ENCODE peak calls at places on chromosome 9, in nine cellular contexts. One of them, this sample, is unnamed.

GRCh38 chr9:97411789-97412627 is at the start of gene TDRD7:
- DNase-seq in thoracic aorta: peak; percentile 36
- DNase-seq in astrocyte: peak; percentile 17
- DNase-seq in endodermal cell: peak; percentile 91
- DNase-seq in pancreas: peak; percentile 98
- DNase-seq in neuronal stem cell: peak; percentile 71
- DNase-seq in upper lobe of right lung: peak; percentile 95
- DNase-seq in aorta: peak; percentile 97
- DNase-seq in ovary: peak; percentile 94
- DNase-seq in this sample: peak; percentile 54

GRCh38 chr9:98949565-98949964 is 5.9 kb downstream of the COL15A1 start:
- DNase-seq in aorta: no peak
- DNase-seq in thoracic aorta: no peak
- DNase-seq in ovary: no peak
- DNase-seq in astrocyte: no peak
- DNase-seq in neuronal stem cell: no peak
- DNase-seq in pancreas: no peak
- DNase-seq in endodermal cell: no peak
- DNase-seq in upper lobe of right lung: no peak
- DNase-seq in this sample: no peak

GRCh38 chr9:100063185-100063584 is 35.6 kb downstream of the ERP44 start:
- DNase-seq in upper lobe of right lung: no peak
- DNase-seq in neuronal stem cell: no peak
- DNase-seq in astrocyte: no peak
- DNase-seq in pancreas: no peak
- DNase-seq in thoracic aorta: no peak
- DNase-seq in ovary: no peak
- DNase-seq in endodermal cell: peak; percentile 43
- DNase-seq in aorta: no peak
- DNase-seq in this sample: no peak

GRCh38 chr9:129173296-129174101 is 4.6 kb downstream of the IER5L start:
- DNase-seq in ovary: peak; percentile 56
- DNase-seq in endodermal cell: no peak
- DNase-seq in aorta: no peak
- DNase-seq in astrocyte: no peak
- DNase-seq in neuronal stem cell: no peak
- DNase-seq in pancreas: no peak
- DNase-seq in upper lobe of right lung: no peak
- DNase-seq in thoracic aorta: no peak
- DNase-seq in this sample: no peak

GRCh38 chr9:16417101-16417500 is 453.4 kb downstream of the BNC2 start:
- DNase-seq in aorta: no peak
- DNase-seq in endodermal cell: no peak
- DNase-seq in ovary: no peak
- DNase-seq in upper lobe of right lung: no peak
- DNase-seq in pancreas: no peak
- DNase-seq in thoracic aorta: no peak
- DNase-seq in neuronal stem cell: no peak
- DNase-seq in astrocyte: peak; percentile 95
- DNase-seq in this sample: no peak

GRCh38 chr9:136538599-136539426 is 7.0 kb downstream of the NOTCH1 start:
- DNase-seq in ovary: no peak
- DNase-seq in endodermal cell: no peak
- DNase-seq in thoracic aorta: no peak
- DNase-seq in astrocyte: no peak
- DNase-seq in upper lobe of right lung: no peak
- DNase-seq in aorta: no peak
- DNase-seq in pancreas: no peak
- DNase-seq in neuronal stem cell: no peak
- DNase-seq in this sample: no peak

GRCh38 chr9:14768561-14769234 is 46.2 kb upstream of the CER1 start:
- DNase-seq in neuronal stem cell: peak; percentile 63
- DNase-seq in thoracic aorta: no peak
- DNase-seq in aorta: no peak
- DNase-seq in astrocyte: peak; percentile 13
- DNase-seq in pancreas: no peak
- DNase-seq in ovary: no peak
- DNase-seq in upper lobe of right lung: no peak
- DNase-seq in endodermal cell: peak; percentile 69
- DNase-seq in this sample: peak; percentile 38

GRCh38 chr9:133671371-133671770 is 35.2 kb downstream of the DBH start:
- DNase-seq in neuronal stem cell: no peak
- DNase-seq in upper lobe of right lung: no peak
- DNase-seq in endodermal cell: no peak
- DNase-seq in thoracic aorta: no peak
- DNase-seq in ovary: no peak
- DNase-seq in astrocyte: no peak
- DNase-seq in pancreas: no peak
- DNase-seq in aorta: no peak
- DNase-seq in this sample: no peak

DNA sequence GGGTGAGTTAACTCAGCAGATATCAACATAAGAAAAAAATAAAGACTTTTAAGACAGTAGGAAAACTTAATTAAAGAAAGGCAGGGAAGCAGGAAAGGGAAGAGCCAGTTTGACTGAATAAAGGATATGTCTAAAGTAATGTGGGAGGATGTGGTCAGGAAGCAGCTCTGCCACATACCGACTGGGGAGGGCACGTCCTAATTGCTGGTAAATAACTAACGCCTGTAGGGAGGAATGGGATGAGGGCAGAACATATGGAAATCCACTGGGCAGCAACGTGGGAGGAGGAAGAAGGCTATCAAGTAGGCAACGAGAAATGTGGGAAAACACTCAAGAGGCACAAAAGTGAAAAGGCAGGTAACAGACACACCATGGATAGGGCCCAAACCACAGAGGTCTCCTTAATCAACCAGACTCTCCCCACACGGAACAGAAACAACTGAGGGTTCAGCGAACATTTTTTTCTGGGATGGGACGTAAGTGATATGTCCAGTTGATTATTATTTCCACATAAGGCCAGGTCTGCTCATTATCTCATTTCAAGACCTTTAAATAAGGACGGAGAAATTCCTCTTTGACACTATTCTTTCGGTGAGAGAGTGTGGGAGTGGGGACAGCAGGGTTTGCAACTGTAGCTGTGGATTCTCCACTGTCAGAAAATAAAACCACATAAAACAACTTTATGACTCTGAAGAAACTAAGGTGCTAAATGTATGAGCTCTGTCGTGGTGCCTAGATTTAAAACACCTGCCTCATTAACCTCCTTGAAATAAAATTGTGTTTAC is 17.1 kb downstream of the IARS1 start:
- DNase-seq in aorta: no peak
- DNase-seq in endodermal cell: no peak
- DNase-seq in upper lobe of right lung: no peak
- DNase-seq in neuronal stem cell: no peak
- DNase-seq in thoracic aorta: no peak
- DNase-seq in astrocyte: no peak
- DNase-seq in ovary: no peak
- DNase-seq in pancreas: no peak
- DNase-seq in this sample: no peak
- H3K4me3 ChIP-seq in aorta: no peak overlapping the region
- H3K4me3 ChIP-seq in endodermal cell: no peak overlapping the region
- H3K4me3 ChIP-seq in upper lobe of right lung: no peak overlapping the region
- H3K4me3 ChIP-seq in neuronal stem cell: no peak overlapping the region
- H3K4me3 ChIP-seq in thoracic aorta: no peak overlapping the region
- H3K4me3 ChIP-seq in astrocyte: no peak overlapping the region
- H3K4me3 ChIP-seq in ovary: no peak overlapping the region
- H3K4me3 ChIP-seq in pancreas: no peak overlapping the region
- H3K4me3 ChIP-seq in this sample: no peak overlapping the region

DNA sequence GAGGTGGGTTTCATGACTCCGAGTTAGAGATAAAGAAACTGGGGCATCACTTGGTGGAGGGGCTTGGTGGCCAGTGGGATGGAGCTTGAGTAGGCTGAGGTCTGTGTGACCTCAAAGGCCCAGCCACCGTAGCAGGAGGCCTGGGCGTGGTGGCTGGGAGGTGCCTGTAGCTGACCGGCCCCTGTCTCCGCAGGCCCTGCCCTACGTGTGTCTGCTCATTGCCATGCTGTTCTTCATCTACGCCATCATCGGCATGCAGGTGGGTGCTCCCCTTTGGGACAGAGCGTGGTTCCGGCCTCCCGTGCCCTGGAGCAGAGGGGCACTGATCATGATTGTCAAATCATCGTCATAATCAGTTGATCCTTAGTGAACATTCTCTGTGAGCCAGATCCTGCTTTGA is 196.2 kb downstream of the CACNA1B start:
- DNase-seq in endodermal cell: peak; percentile 30
- DNase-seq in astrocyte: no peak
- DNase-seq in ovary: no peak
- DNase-seq in aorta: peak; percentile 33
- DNase-seq in upper lobe of right lung: peak; percentile 36
- DNase-seq in pancreas: peak; percentile 17
- DNase-seq in thoracic aorta: no peak
- DNase-seq in neuronal stem cell: no peak
- DNase-seq in this sample: no peak
- H3K9me3 ChIP-seq in endodermal cell: peaks cover 21% of the 10 kb centered on the region
- H3K9me3 ChIP-seq in astrocyte: peaks cover 7% of the 10 kb centered on the region
- H3K9me3 ChIP-seq in ovary: no peaks in the 10 kb centered on the region
- H3K9me3 ChIP-seq in aorta: no peaks in the 10 kb centered on the region
- H3K9me3 ChIP-seq in upper lobe of right lung: no peaks in the 10 kb centered on the region
- H3K9me3 ChIP-seq in pancreas: no peaks in the 10 kb centered on the region
- H3K9me3 ChIP-seq in thoracic aorta: no peaks in the 10 kb centered on the region
- H3K9me3 ChIP-seq in neuronal stem cell: no peaks in the 10 kb centered on the region
- H3K9me3 ChIP-seq in this sample: no peaks in the 10 kb centered on the region

GRCh38 chr9:124779368-124780059 is 2.6 kb downstream of the OLFML2A start:
- DNase-seq in astrocyte: peak; percentile 96
- DNase-seq in aorta: peak; percentile 59
- DNase-seq in pancreas: peak; percentile 34
- DNase-seq in endodermal cell: peak; percentile 94
- DNase-seq in ovary: peak; percentile 75
- DNase-seq in upper lobe of right lung: peak; percentile 36
- DNase-seq in thoracic aorta: no peak
- DNase-seq in neuronal stem cell: no peak
- DNase-seq in this sample: no peak

GRCh38 chr9:124774131-124774978 is 2.6 kb upstream of the OLFML2A start:
- DNase-seq in ovary: peak; percentile 89
- DNase-seq in pancreas: peak; percentile 95
- DNase-seq in aorta: peak; percentile 94
- DNase-seq in endodermal cell: peak; percentile 97
- DNase-seq in upper lobe of right lung: peak; percentile 88
- DNase-seq in thoracic aorta: no peak
- DNase-seq in neuronal stem cell: peak; percentile 88
- DNase-seq in astrocyte: no peak
- DNase-seq in this sample: peak; percentile 77

GRCh38 chr9:124776613-124776951 is 351 bp upstream of the OLFML2A start:
- DNase-seq in aorta: peak; percentile 31
- DNase-seq in upper lobe of right lung: no peak
- DNase-seq in neuronal stem cell: no peak
- DNase-seq in ovary: no peak
- DNase-seq in thoracic aorta: no peak
- DNase-seq in endodermal cell: no peak
- DNase-seq in astrocyte: no peak
- DNase-seq in pancreas: no peak
- DNase-seq in this sample: no peak

GRCh38 chr9:124778575-124779367 is 1.8 kb downstream of the OLFML2A start:
- DNase-seq in neuronal stem cell: no peak
- DNase-seq in astrocyte: no peak
- DNase-seq in ovary: no peak
- DNase-seq in upper lobe of right lung: peak; percentile 31
- DNase-seq in pancreas: peak; percentile 31
- DNase-seq in thoracic aorta: no peak
- DNase-seq in aorta: peak; percentile 26
- DNase-seq in endodermal cell: peak; percentile 47
- DNase-seq in this sample: no peak

GRCh38 chr9:124776952-124777645 is at the start of gene OLFML2A:
- DNase-seq in neuronal stem cell: no peak
- DNase-seq in pancreas: peak; percentile 78
- DNase-seq in thoracic aorta: no peak
- DNase-seq in ovary: peak; percentile 65
- DNase-seq in upper lobe of right lung: peak; percentile 67
- DNase-seq in aorta: peak; percentile 79
- DNase-seq in endodermal cell: peak; percentile 87
- DNase-seq in astrocyte: no peak
- DNase-seq in this sample: no peak
- H3K27ac ChIP-seq in neuronal stem cell: no peak within 1 kb of the TSS
- H3K27ac ChIP-seq in pancreas: no peak within 1 kb of the TSS
- H3K27ac ChIP-seq in thoracic aorta: no peak within 1 kb of the TSS
- H3K27ac ChIP-seq in ovary: peak within 1 kb of the TSS; percentile 63
- H3K27ac ChIP-seq in upper lobe of right lung: peak within 1 kb of the TSS; percentile 36
- H3K27ac ChIP-seq in aorta: no peak within 1 kb of the TSS
- H3K27ac ChIP-seq in endodermal cell: no peak within 1 kb of the TSS
- H3K27ac ChIP-seq in astrocyte: no peak within 1 kb of the TSS
- H3K27ac ChIP-seq in this sample: peak within 1 kb of the TSS; percentile 90

DNA sequence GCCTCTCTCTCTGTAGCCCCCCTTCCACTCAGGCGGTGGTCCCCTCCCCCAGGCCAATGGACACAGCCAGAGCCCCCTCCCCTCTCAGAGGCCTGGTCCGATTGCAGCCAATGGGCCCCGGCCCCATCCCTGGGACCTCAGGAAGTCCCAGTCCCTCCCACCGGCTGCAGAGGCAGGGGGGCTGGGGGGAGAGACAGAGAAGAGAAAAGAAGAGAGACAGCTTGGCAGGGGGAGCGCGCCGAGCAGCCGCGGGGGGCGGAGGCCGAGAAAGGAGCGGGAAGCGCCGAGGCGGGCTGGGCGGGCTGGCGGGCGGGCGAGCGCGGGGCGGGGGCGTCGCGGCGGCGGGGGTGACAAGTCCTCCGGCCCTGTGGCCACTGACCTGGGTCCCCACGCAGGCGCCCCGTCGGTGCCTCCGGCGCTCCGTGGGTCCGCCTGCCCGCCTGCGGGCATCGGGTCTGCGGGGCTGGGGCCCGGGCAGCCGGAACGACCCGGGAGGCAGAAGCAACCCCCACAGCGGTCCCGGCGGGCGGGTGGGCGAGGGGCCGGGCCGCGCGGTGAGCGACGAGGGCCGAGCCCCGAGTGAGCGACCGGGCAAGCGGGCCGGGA is 11.8 kb downstream of the CNTFR start:
- DNase-seq in astrocyte: no peak
- DNase-seq in ovary: no peak
- DNase-seq in pancreas: no peak
- DNase-seq in aorta: no peak
- DNase-seq in upper lobe of right lung: no peak
- DNase-seq in neuronal stem cell: no peak
- DNase-seq in endodermal cell: peak; percentile 89
- DNase-seq in thoracic aorta: no peak
- DNase-seq in this sample: no peak
- H3K4me3 ChIP-seq in astrocyte: no peak overlapping the region
- H3K4me3 ChIP-seq in ovary: no peak overlapping the region
- H3K4me3 ChIP-seq in pancreas: no peak overlapping the region
- H3K4me3 ChIP-seq in aorta: no peak overlapping the region
- H3K4me3 ChIP-seq in upper lobe of right lung: no peak overlapping the region
- H3K4me3 ChIP-seq in neuronal stem cell: peak overlapping the region; percentile 63
- H3K4me3 ChIP-seq in endodermal cell: peak overlapping the region; percentile 53
- H3K4me3 ChIP-seq in thoracic aorta: peak overlapping the region; percentile 53
- H3K4me3 ChIP-seq in this sample: no peak overlapping the region

DNA sequence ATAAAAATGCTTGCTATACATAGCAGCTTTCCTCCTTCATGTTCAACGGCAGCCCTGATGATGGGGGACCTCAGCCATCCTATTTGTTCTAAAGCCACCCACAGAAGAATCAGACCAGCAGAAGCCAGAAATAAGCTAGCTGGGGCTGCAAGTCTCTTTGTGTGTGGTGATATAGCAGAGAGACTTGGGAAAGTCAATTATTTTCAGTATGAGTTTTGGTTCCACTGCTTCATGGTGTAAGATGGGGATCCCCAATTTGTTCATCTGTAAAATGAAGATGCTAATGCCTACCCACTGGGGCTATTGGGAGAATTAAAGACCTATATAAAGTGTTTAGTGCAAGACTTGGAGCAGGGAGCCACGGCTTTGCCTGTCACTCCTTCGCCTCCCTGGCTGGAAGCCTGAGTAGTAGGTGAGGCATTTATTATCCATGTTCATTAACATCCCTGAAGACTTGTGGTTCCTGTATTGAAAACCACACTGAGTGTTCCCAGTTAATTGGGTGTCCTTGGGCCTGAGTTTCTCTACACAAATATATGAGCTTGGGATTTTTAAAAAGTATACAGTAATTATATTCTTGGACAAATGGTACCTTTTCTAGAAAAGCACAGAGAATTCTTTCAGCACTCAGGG is 210.1 kb upstream of the SLC24A2 start:
- DNase-seq in thoracic aorta: no peak
- DNase-seq in ovary: no peak
- DNase-seq in pancreas: no peak
- DNase-seq in neuronal stem cell: no peak
- DNase-seq in endodermal cell: no peak
- DNase-seq in upper lobe of right lung: no peak
- DNase-seq in aorta: no peak
- DNase-seq in astrocyte: peak; percentile 44
- DNase-seq in this sample: no peak
- H3K9me3 ChIP-seq in thoracic aorta: no peaks in the 10 kb centered on the region
- H3K9me3 ChIP-seq in ovary: no peaks in the 10 kb centered on the region
- H3K9me3 ChIP-seq in pancreas: no peaks in the 10 kb centered on the region
- H3K9me3 ChIP-seq in neuronal stem cell: no peaks in the 10 kb centered on the region
- H3K9me3 ChIP-seq in endodermal cell: no peaks in the 10 kb centered on the region
- H3K9me3 ChIP-seq in upper lobe of right lung: no peaks in the 10 kb centered on the region
- H3K9me3 ChIP-seq in aorta: peaks cover 2% of the 10 kb centered on the region
- H3K9me3 ChIP-seq in astrocyte: no peaks in the 10 kb centered on the region
- H3K9me3 ChIP-seq in this sample: no peaks in the 10 kb centered on the region